ENCODE peak calls at places on chromosomes 12 and 14, in eight cellular contexts. F is epithelial cell of prostate; X is EL; V is stomach; O is epithelial cell of esophagus; K is mesothelial cell of epicardium; P is HFFc6; Z is effector memory CD8-positive, alpha-beta T cell. W is an unnamed sample.

GRCh38 chr12:111034911-111035577 is 114.7 kb upstream of the MYL2 start:
- DNase-seq in P (no peak), Z (no peak), F (no peak), V (no peak), O (peak; percentile 38), X (no peak), K (no peak), W (no peak)

GRCh38 chr12:116955382-116956021 is 44.8 kb downstream of the FBXW8 start:
- DNase-seq in V (peak; percentile 83), K (no peak), Z (peak; percentile 3), P (no peak), X (no peak), O (peak; percentile 91), F (peak; percentile 78), W (no peak)

GRCh38 chr12:26614217-26614616 is 218.8 kb downstream of the ITPR2 start:
- DNase-seq in P (no peak), X (peak; percentile 33), V (no peak), K (no peak), O (peak; percentile 49), Z (no peak), F (no peak), W (peak; percentile 7)

GRCh38 chr12:118981285-118982201 is at the start of gene SRRM4:
- DNase-seq in V (peak; percentile 28), O (no peak), P (no peak), Z (no peak), F (no peak), X (no peak), K (peak; percentile 45), W (no peak)

GRCh38 chr14:95835331-95835730 is 41.3 kb upstream of the TUNAR start:
- DNase-seq in P (no peak), F (no peak), Z (no peak), O (no peak), K (no peak), V (no peak), X (peak; percentile 9), W (no peak)

GRCh38 chr12:26369588-26369987 is 174.2 kb downstream of the SSPN start:
- DNase-seq in X (peak; percentile 83), P (peak; percentile 76), K (no peak), V (no peak), F (peak; percentile 60), O (peak; percentile 90), Z (no peak), W (no peak)

GRCh38 chr12:4908694-4909396 is 860 bp upstream of the KCNA1 start:
- DNase-seq in Z (no peak), O (no peak), V (no peak), F (no peak), X (peak; percentile 7), P (no peak), K (no peak), W (no peak)

GRCh38 chr12:3745152-3745551 is 7.8 kb downstream of the CRACR2A start:
- DNase-seq in V (no peak), X (no peak), O (no peak), K (no peak), Z (no peak), F (no peak), P (no peak), W (no peak)

GRCh38 chr14:58899317-58899713 is 261.6 kb downstream of the DACT1 start:
- DNase-seq in P (peak; percentile 76), V (no peak), K (no peak), Z (no peak), F (peak; percentile 41), X (peak; percentile 76), O (peak; percentile 59), W (no peak)

GRCh38 chr14:94707494-94707893 is 62.4 kb downstream of the GSC start:
- DNase-seq in K (no peak), F (no peak), V (no peak), O (no peak), X (no peak), P (no peak), Z (no peak), W (no peak)

GRCh38 chr12:81329088-81329487 is 251.2 kb downstream of the ACSS3 start:
- DNase-seq in O (peak; percentile 71), F (peak; percentile 16), K (no peak), Z (no peak), V (no peak), P (no peak), X (peak; percentile 12), W (no peak)

W was measured in naive B cell.